ENCODE peak calls at places on chromosomes 4 and X, in nine cellular contexts. One of them, this sample, is unnamed.
A peak's percentile ranks its signal among the peaks of the same experiment; 100 is the strongest.

GRCh38 chr4:141480950-141481349 is 155.4 kb upstream of the IL15 start:
- DNase-seq in H4: no peak
- DNase-seq in NCI-H82: no peak
- DNase-seq in adrenal gland: no peak
- DNase-seq in NCI-H2029: no peak
- DNase-seq in ascending aorta: no peak
- DNase-seq in ACHN: no peak
- DNase-seq in OCI-LY7: no peak
- DNase-seq in epithelial cell of prostate: no peak
- DNase-seq in this sample: no peak

GRCh38 chr4:91963489-91963888 is 340.3 kb upstream of the GRID2 start:
- DNase-seq in H4: peak; percentile 4
- DNase-seq in NCI-H82: no peak
- DNase-seq in adrenal gland: no peak
- DNase-seq in NCI-H2029: no peak
- DNase-seq in ascending aorta: no peak
- DNase-seq in ACHN: no peak
- DNase-seq in OCI-LY7: no peak
- DNase-seq in epithelial cell of prostate: no peak
- DNase-seq in this sample: no peak

GRCh38 chr4:182242793-182243192 is 409 bp upstream of the TENM3 start:
- DNase-seq in H4: peak; percentile 66
- DNase-seq in NCI-H82: no peak
- DNase-seq in adrenal gland: no peak
- DNase-seq in NCI-H2029: no peak
- DNase-seq in ascending aorta: no peak
- DNase-seq in ACHN: peak; percentile 25
- DNase-seq in OCI-LY7: no peak
- DNase-seq in epithelial cell of prostate: no peak
- DNase-seq in this sample: no peak

GRCh38 chr4:11549525-11549924 is 120.8 kb upstream of the HS3ST1 start:
- DNase-seq in H4: no peak
- DNase-seq in NCI-H82: no peak
- DNase-seq in adrenal gland: no peak
- DNase-seq in NCI-H2029: no peak
- DNase-seq in ascending aorta: no peak
- DNase-seq in ACHN: no peak
- DNase-seq in OCI-LY7: no peak
- DNase-seq in epithelial cell of prostate: no peak
- DNase-seq in this sample: no peak

GRCh38 chr4:89312066-89312465 is 4.5 kb upstream of the GPRIN3 start:
- DNase-seq in H4: no peak
- DNase-seq in NCI-H82: no peak
- DNase-seq in adrenal gland: no peak
- DNase-seq in NCI-H2029: no peak
- DNase-seq in ascending aorta: no peak
- DNase-seq in ACHN: no peak
- DNase-seq in OCI-LY7: no peak
- DNase-seq in epithelial cell of prostate: no peak
- DNase-seq in this sample: no peak

GRCh38 chrX:124502599-124502998 is 156.2 kb downstream of the SH2D1A start:
- DNase-seq in H4: no peak
- DNase-seq in NCI-H82: no peak
- DNase-seq in adrenal gland: no peak
- DNase-seq in NCI-H2029: no peak
- DNase-seq in ascending aorta: no peak
- DNase-seq in ACHN: no peak
- DNase-seq in OCI-LY7: no peak
- DNase-seq in epithelial cell of prostate: no peak
- DNase-seq in this sample: no peak

GRCh38 chr4:73053974-73054480 is 15.5 kb downstream of the COX18 start:
- DNase-seq in H4: no peak
- DNase-seq in NCI-H82: no peak
- DNase-seq in adrenal gland: no peak
- DNase-seq in NCI-H2029: no peak
- DNase-seq in ascending aorta: no peak
- DNase-seq in ACHN: no peak
- DNase-seq in OCI-LY7: no peak
- DNase-seq in epithelial cell of prostate: no peak
- DNase-seq in this sample: no peak

GRCh38 chrX:124863303-124863702 is 456.4 kb upstream of the TEX13C start:
- DNase-seq in H4: no peak
- DNase-seq in NCI-H82: peak; percentile 4
- DNase-seq in adrenal gland: no peak
- DNase-seq in NCI-H2029: no peak
- DNase-seq in ascending aorta: no peak
- DNase-seq in ACHN: no peak
- DNase-seq in OCI-LY7: no peak
- DNase-seq in epithelial cell of prostate: no peak
- DNase-seq in this sample: no peak

GRCh38 chr4:10099521-10100325 is 16.9 kb downstream of the WDR1 start:
- DNase-seq in H4: no peak
- DNase-seq in NCI-H82: peak; percentile 86
- DNase-seq in adrenal gland: no peak
- DNase-seq in NCI-H2029: no peak
- DNase-seq in ascending aorta: no peak
- DNase-seq in ACHN: no peak
- DNase-seq in OCI-LY7: no peak
- DNase-seq in epithelial cell of prostate: no peak
- DNase-seq in this sample: no peak

GRCh38 chr4:1459664-1460511 is 53.6 kb upstream of the NKX1-1 start:
- DNase-seq in H4: no peak
- DNase-seq in NCI-H82: no peak
- DNase-seq in adrenal gland: no peak
- DNase-seq in NCI-H2029: no peak
- DNase-seq in ascending aorta: no peak
- DNase-seq in ACHN: no peak
- DNase-seq in OCI-LY7: no peak
- DNase-seq in epithelial cell of prostate: no peak
- DNase-seq in this sample: no peak

GRCh38 chr4:147246096-147246495 is 234.8 kb upstream of the EDNRA start:
- DNase-seq in H4: no peak
- DNase-seq in NCI-H82: no peak
- DNase-seq in adrenal gland: no peak
- DNase-seq in NCI-H2029: no peak
- DNase-seq in ascending aorta: no peak
- DNase-seq in ACHN: no peak
- DNase-seq in OCI-LY7: no peak
- DNase-seq in epithelial cell of prostate: no peak
- DNase-seq in this sample: no peak

GRCh38 chrX:107731831-107732502 is 43.6 kb downstream of the TSC22D3 start:
- DNase-seq in H4: peak; percentile 81
- DNase-seq in NCI-H82: peak; percentile 85
- DNase-seq in adrenal gland: peak; percentile 96
- DNase-seq in NCI-H2029: peak; percentile 83
- DNase-seq in ascending aorta: peak; percentile 89
- DNase-seq in ACHN: peak; percentile 89
- DNase-seq in OCI-LY7: no peak
- DNase-seq in epithelial cell of prostate: no peak
- DNase-seq in this sample: no peak

GRCh38 chr4:86043755-86044592 is 315.9 kb downstream of the MAPK10 start:
- DNase-seq in H4: peak; percentile 45
- DNase-seq in NCI-H82: peak; percentile 68
- DNase-seq in adrenal gland: no peak
- DNase-seq in NCI-H2029: peak; percentile 51
- DNase-seq in ascending aorta: no peak
- DNase-seq in ACHN: peak; percentile 57
- DNase-seq in OCI-LY7: peak; percentile 57
- DNase-seq in epithelial cell of prostate: no peak
- DNase-seq in this sample: no peak

GRCh38 chr4:77263247-77263646 is 106.2 kb downstream of the CCNG2 start:
- DNase-seq in H4: no peak
- DNase-seq in NCI-H82: no peak
- DNase-seq in adrenal gland: no peak
- DNase-seq in NCI-H2029: no peak
- DNase-seq in ascending aorta: no peak
- DNase-seq in ACHN: no peak
- DNase-seq in OCI-LY7: no peak
- DNase-seq in epithelial cell of prostate: no peak
- DNase-seq in this sample: no peak

GRCh38 chr4:54067163-54067562 is 2.8 kb upstream of the CHIC2 start:
- DNase-seq in H4: peak; percentile 39
- DNase-seq in NCI-H82: no peak
- DNase-seq in adrenal gland: no peak
- DNase-seq in NCI-H2029: no peak
- DNase-seq in ascending aorta: no peak
- DNase-seq in ACHN: peak; percentile 19
- DNase-seq in OCI-LY7: no peak
- DNase-seq in epithelial cell of prostate: peak; percentile 91
- DNase-seq in this sample: peak; percentile 70

GRCh38 chr4:87977521-87978278 is 2.2 kb downstream of the SPP1 start:
- DNase-seq in H4: no peak
- DNase-seq in NCI-H82: no peak
- DNase-seq in adrenal gland: no peak
- DNase-seq in NCI-H2029: no peak
- DNase-seq in ascending aorta: no peak
- DNase-seq in ACHN: no peak
- DNase-seq in OCI-LY7: no peak
- DNase-seq in epithelial cell of prostate: no peak
- DNase-seq in this sample: no peak

GRCh38 chrX:136166221-136166855 is 19.0 kb downstream of the FHL1 start:
- DNase-seq in H4: peak; percentile 14
- DNase-seq in NCI-H82: no peak
- DNase-seq in adrenal gland: no peak
- DNase-seq in NCI-H2029: no peak
- DNase-seq in ascending aorta: no peak
- DNase-seq in ACHN: no peak
- DNase-seq in OCI-LY7: peak; percentile 3
- DNase-seq in epithelial cell of prostate: no peak
- DNase-seq in this sample: no peak

GRCh38 chrX:133068461-133068860 is 28.4 kb downstream of the USP26 start:
- DNase-seq in H4: no peak
- DNase-seq in NCI-H82: no peak
- DNase-seq in adrenal gland: no peak
- DNase-seq in NCI-H2029: no peak
- DNase-seq in ascending aorta: no peak
- DNase-seq in ACHN: no peak
- DNase-seq in OCI-LY7: no peak
- DNase-seq in epithelial cell of prostate: no peak
- DNase-seq in this sample: no peak

GRCh38 chrX:70289793-70290770 is at the start of the genes KIF4A and PDZD11:
- DNase-seq in H4: peak; percentile 76
- DNase-seq in NCI-H82: peak; percentile 93
- DNase-seq in adrenal gland: peak; percentile 79
- DNase-seq in NCI-H2029: peak; percentile 45
- DNase-seq in ascending aorta: peak; percentile 24
- DNase-seq in ACHN: peak; percentile 79
- DNase-seq in OCI-LY7: peak; percentile 84
- DNase-seq in epithelial cell of prostate: peak; percentile 20
- DNase-seq in this sample: peak; percentile 11

GRCh38 chr4:80135702-80136058 is 61.6 kb upstream of the PRDM8 start:
- DNase-seq in H4: no peak
- DNase-seq in NCI-H82: no peak
- DNase-seq in adrenal gland: no peak
- DNase-seq in NCI-H2029: no peak
- DNase-seq in ascending aorta: no peak
- DNase-seq in ACHN: no peak
- DNase-seq in OCI-LY7: no peak
- DNase-seq in epithelial cell of prostate: no peak
- DNase-seq in this sample: no peak

GRCh38 chr4:8340721-8341680 is 71.4 kb downstream of the HTRA3 start:
- DNase-seq in H4: no peak
- DNase-seq in NCI-H82: no peak
- DNase-seq in adrenal gland: peak; percentile 47
- DNase-seq in NCI-H2029: no peak
- DNase-seq in ascending aorta: no peak
- DNase-seq in ACHN: no peak
- DNase-seq in OCI-LY7: no peak
- DNase-seq in epithelial cell of prostate: no peak
- DNase-seq in this sample: no peak

GRCh38 chr4:157271166-157271869 is 50.8 kb downstream of the GRIA2 start:
- DNase-seq in H4: peak; percentile 67
- DNase-seq in NCI-H82: no peak
- DNase-seq in adrenal gland: no peak
- DNase-seq in NCI-H2029: no peak
- DNase-seq in ascending aorta: no peak
- DNase-seq in ACHN: peak; percentile 52
- DNase-seq in OCI-LY7: no peak
- DNase-seq in epithelial cell of prostate: peak; percentile 60
- DNase-seq in this sample: no peak

GRCh38 chr4:71296945-71297344 is 41.9 kb upstream of the SLC4A4 start:
- DNase-seq in H4: no peak
- DNase-seq in NCI-H82: no peak
- DNase-seq in adrenal gland: no peak
- DNase-seq in NCI-H2029: no peak
- DNase-seq in ascending aorta: no peak
- DNase-seq in ACHN: no peak
- DNase-seq in OCI-LY7: no peak
- DNase-seq in epithelial cell of prostate: no peak
- DNase-seq in this sample: no peak

GRCh38 chr4:162011039-162011438 is 152.8 kb downstream of the FSTL5 start:
- DNase-seq in H4: peak; percentile 40
- DNase-seq in NCI-H82: no peak
- DNase-seq in adrenal gland: no peak
- DNase-seq in NCI-H2029: no peak
- DNase-seq in ascending aorta: no peak
- DNase-seq in ACHN: no peak
- DNase-seq in OCI-LY7: no peak
- DNase-seq in epithelial cell of prostate: no peak
- DNase-seq in this sample: no peak

GRCh38 chrX:66150188-66150587 is 13.9 kb upstream of the HEPH start:
- DNase-seq in H4: no peak
- DNase-seq in NCI-H82: no peak
- DNase-seq in adrenal gland: no peak
- DNase-seq in NCI-H2029: no peak
- DNase-seq in ascending aorta: no peak
- DNase-seq in ACHN: no peak
- DNase-seq in OCI-LY7: no peak
- DNase-seq in epithelial cell of prostate: no peak
- DNase-seq in this sample: no peak

GRCh38 chr4:129821963-129822362 is 726.0 kb downstream of the C4orf33 start:
- DNase-seq in H4: no peak
- DNase-seq in NCI-H82: no peak
- DNase-seq in adrenal gland: no peak
- DNase-seq in NCI-H2029: no peak
- DNase-seq in ascending aorta: no peak
- DNase-seq in ACHN: no peak
- DNase-seq in OCI-LY7: no peak
- DNase-seq in epithelial cell of prostate: no peak
- DNase-seq in this sample: no peak

GRCh38 chr4:54169176-54169575 is 59.9 kb upstream of the PDGFRA start:
- DNase-seq in H4: no peak
- DNase-seq in NCI-H82: no peak
- DNase-seq in adrenal gland: no peak
- DNase-seq in NCI-H2029: no peak
- DNase-seq in ascending aorta: no peak
- DNase-seq in ACHN: no peak
- DNase-seq in OCI-LY7: no peak
- DNase-seq in epithelial cell of prostate: no peak
- DNase-seq in this sample: no peak

GRCh38 chrX:44953734-44954502 is 80.9 kb downstream of the KDM6A start:
- DNase-seq in H4: no peak
- DNase-seq in NCI-H82: no peak
- DNase-seq in adrenal gland: no peak
- DNase-seq in NCI-H2029: no peak
- DNase-seq in ascending aorta: no peak
- DNase-seq in ACHN: no peak
- DNase-seq in OCI-LY7: no peak
- DNase-seq in epithelial cell of prostate: no peak
- DNase-seq in this sample: no peak

GRCh38 chr4:165631912-165632311 is 241.1 kb upstream of the TLL1 start:
- DNase-seq in H4: no peak
- DNase-seq in NCI-H82: no peak
- DNase-seq in adrenal gland: no peak
- DNase-seq in NCI-H2029: peak; percentile 85
- DNase-seq in ascending aorta: no peak
- DNase-seq in ACHN: no peak
- DNase-seq in OCI-LY7: no peak
- DNase-seq in epithelial cell of prostate: no peak
- DNase-seq in this sample: no peak

GRCh38 chrX:17369294-17369693 is 5.7 kb upstream of the NHS start:
- DNase-seq in H4: no peak
- DNase-seq in NCI-H82: peak; percentile 1
- DNase-seq in adrenal gland: no peak
- DNase-seq in NCI-H2029: no peak
- DNase-seq in ascending aorta: no peak
- DNase-seq in ACHN: no peak
- DNase-seq in OCI-LY7: no peak
- DNase-seq in epithelial cell of prostate: no peak
- DNase-seq in this sample: no peak

GRCh38 chr4:139853309-139853708 is 187.7 kb downstream of the MGST2 start:
- DNase-seq in H4: no peak
- DNase-seq in NCI-H82: peak; percentile 21
- DNase-seq in adrenal gland: no peak
- DNase-seq in NCI-H2029: no peak
- DNase-seq in ascending aorta: no peak
- DNase-seq in ACHN: no peak
- DNase-seq in OCI-LY7: no peak
- DNase-seq in epithelial cell of prostate: no peak
- DNase-seq in this sample: no peak